ENCODE peak calls at places on chromosome 14, in seven cellular contexts. H, K, B, X, A, C and G are unnamed samples.

GRCh38 chr14:23704890-23705289 is 68.7 kb downstream of the DHRS2 start:
- DNase-seq in X (no peak), A (no peak), H (no peak), K (peak; percentile 35), B (peak; percentile 16), C (no peak), G (no peak)

GRCh38 chr14:81942071-81942470 is 408.4 kb upstream of the SEL1L start:
- DNase-seq in H (no peak), B (no peak), C (no peak), K (no peak), A (no peak), X (no peak), G (no peak)

GRCh38 chr14:79544671-79545070 is 666.6 kb downstream of the DIO2 start:
- DNase-seq in K (no peak), A (no peak), C (peak; percentile 14), H (no peak), B (no peak), X (no peak), G (no peak)

GRCh38 chr14:22168092-22168955 is 420.7 kb downstream of the DAD1 start:
- DNase-seq in B (no peak), A (no peak), X (no peak), H (no peak), C (peak; percentile 65), K (no peak), G (no peak)

GRCh38 chr14:20657216-20658211 is 16.0 kb upstream of the OR6S1 start:
- DNase-seq in C (no peak), K (no peak), B (peak; percentile 96), X (no peak), H (no peak), A (no peak), G (no peak)

GRCh38 chr14:32724864-32725550 is 213.7 kb upstream of the NPAS3 start:
- DNase-seq in B (no peak), C (peak; percentile 79), H (peak; percentile 42), X (no peak), A (no peak), K (no peak), G (no peak)

GRCh38 chr14:96104469-96105057 is 65.4 kb downstream of the C14orf132 start:
- DNase-seq in H (peak; percentile 95), B (no peak), K (no peak), X (peak; percentile 40), C (peak; percentile 100), A (peak; percentile 96), G (no peak)

GRCh38 chr14:58944226-58944769 is 244.2 kb upstream of the DAAM1 start:
- DNase-seq in C (no peak), A (no peak), H (no peak), K (no peak), B (no peak), X (no peak), G (peak; percentile 44)

GRCh38 chr14:72893636-72894322 is at the start of gene DPF3:
- DNase-seq in C (peak; percentile 97), A (peak; percentile 97), B (peak; percentile 91), K (peak; percentile 89), H (peak; percentile 98), X (peak; percentile 98), G (peak; percentile 99)
- H3K27ac ChIP-seq in C (peak within 1 kb of the TSS; percentile 48), A (peak within 1 kb of the TSS; percentile 8), B (peak within 1 kb of the TSS; percentile 17), K (no peak within 1 kb of the TSS), H (peak within 1 kb of the TSS; percentile 8), X (no peak within 1 kb of the TSS), G (peak within 1 kb of the TSS; percentile 8)

GRCh38 chr14:64939817-64940190 is 2.7 kb downstream of the GPX2 start:
- DNase-seq in A (no peak), K (no peak), B (no peak), C (no peak), X (no peak), H (no peak), G (no peak)
- H3K27ac ChIP-seq in A (no peak overlapping the region), K (no peak overlapping the region), B (no peak overlapping the region), C (no peak overlapping the region), X (no peak overlapping the region), H (no peak overlapping the region), G (no peak overlapping the region)

GRCh38 chr14:99452968-99453367 is 27.7 kb downstream of the SETD3 start:
- DNase-seq in K (no peak), H (no peak), C (peak; percentile 19), X (no peak), B (no peak), A (no peak), G (no peak)

GRCh38 chr14:99450266-99450665 is 30.4 kb downstream of the SETD3 start:
- DNase-seq in B (no peak), K (no peak), H (no peak), X (no peak), A (no peak), C (no peak), G (no peak)

GRCh38 chr14:99454246-99454645 is 26.4 kb downstream of the SETD3 start:
- DNase-seq in K (no peak), B (no peak), A (no peak), H (no peak), X (no peak), C (no peak), G (no peak)

GRCh38 chr14:99447739-99448138 is 32.9 kb downstream of the SETD3 start:
- DNase-seq in B (no peak), X (no peak), C (no peak), K (no peak), A (no peak), H (no peak), G (no peak)

GRCh38 chr14:99451234-99451633 is 29.4 kb downstream of the SETD3 start:
- DNase-seq in C (no peak), A (no peak), X (no peak), B (no peak), H (no peak), K (no peak), G (no peak)
- H3K27ac ChIP-seq in C (no peak overlapping the region), A (no peak overlapping the region), X (no peak overlapping the region), B (no peak overlapping the region), H (no peak overlapping the region), K (no peak overlapping the region), G (no peak overlapping the region)

GRCh38 chr14:51507556-51508511 is 143.9 kb upstream of the FRMD6 start:
- DNase-seq in X (peak; percentile 56), K (no peak), H (no peak), B (no peak), A (no peak), C (peak; percentile 78), G (peak; percentile 69)
- H3K27ac ChIP-seq in X (peak overlapping the region; percentile 55), K (no peak overlapping the region), H (no peak overlapping the region), B (no peak overlapping the region), A (peak overlapping the region; percentile 70), C (no peak overlapping the region), G (peak overlapping the region; percentile 50)

DNA sequence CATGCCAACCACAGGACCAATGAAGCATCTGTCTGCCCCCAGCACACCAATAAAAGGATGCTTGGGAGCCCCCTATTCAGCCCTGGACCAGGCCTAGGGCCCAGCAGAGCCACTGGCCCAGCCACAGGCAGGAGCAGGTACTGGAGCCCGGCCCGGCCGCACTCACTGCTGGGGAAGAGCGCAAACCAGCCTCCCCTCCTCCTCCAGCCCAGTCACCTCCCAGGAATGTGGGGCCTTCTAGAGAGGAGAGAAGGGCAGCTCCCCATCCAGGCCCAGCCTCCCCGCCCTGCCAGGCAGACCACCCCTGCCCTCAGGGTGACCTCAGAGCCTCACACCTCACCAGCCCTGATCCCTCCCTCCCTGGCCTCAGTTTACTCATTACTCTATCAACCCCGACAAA is 56.2 kb downstream of the CCNK start:
- DNase-seq in C (peak; percentile 78), K (no peak), X (peak; percentile 78), H (no peak), A (no peak), B (no peak), G (no peak)
- H3K27ac ChIP-seq in C (no peak overlapping the region), K (no peak overlapping the region), X (no peak overlapping the region), H (no peak overlapping the region), A (peak overlapping the region; percentile 9), B (no peak overlapping the region), G (no peak overlapping the region)

GRCh38 chr14:49636866-49637265 is 1.8 kb upstream of the DNAAF2 start:
- DNase-seq in K (no peak), X (no peak), B (no peak), A (no peak), C (no peak), H (no peak), G (no peak)
- H3K27ac ChIP-seq in K (no peak overlapping the region), X (no peak overlapping the region), B (no peak overlapping the region), A (no peak overlapping the region), C (no peak overlapping the region), H (no peak overlapping the region), G (no peak overlapping the region)

GRCh38 chr14:92950193-92950540 is 27.2 kb downstream of the CHGA start:
- DNase-seq in A (no peak), C (no peak), B (no peak), H (no peak), K (no peak), X (peak; percentile 28), G (no peak)
- H3K27ac ChIP-seq in A (no peak overlapping the region), C (no peak overlapping the region), B (no peak overlapping the region), H (no peak overlapping the region), K (no peak overlapping the region), X (no peak overlapping the region), G (peak overlapping the region; percentile 13)

GRCh38 chr14:101991336-101991735 is 27.0 kb downstream of the DYNC1H1 start:
- DNase-seq in A (no peak), X (no peak), K (no peak), B (no peak), H (no peak), C (no peak), G (no peak)
- H3K27ac ChIP-seq in A (no peak overlapping the region), X (no peak overlapping the region), K (no peak overlapping the region), B (no peak overlapping the region), H (no peak overlapping the region), C (no peak overlapping the region), G (no peak overlapping the region)

GRCh38 chr14:105487986-105488777 is 1.5 kb downstream of the CRIP1 start:
- DNase-seq in A (no peak), B (no peak), H (no peak), K (no peak), C (no peak), X (peak; percentile 56), G (no peak)
- H3K27ac ChIP-seq in A (peak overlapping the region; percentile 97), B (peak overlapping the region; percentile 100), H (no peak overlapping the region), K (peak overlapping the region; percentile 77), C (no peak overlapping the region), X (peak overlapping the region; percentile 88), G (no peak overlapping the region)

GRCh38 chr14:30223966-30224365 is 296.3 kb upstream of the PRKD1 start:
- DNase-seq in A (no peak), X (no peak), B (no peak), H (peak; percentile 85), C (peak; percentile 13), K (no peak), G (no peak)

GRCh38 chr14:30227871-30228270 is 300.2 kb upstream of the PRKD1 start:
- DNase-seq in H (no peak), C (peak; percentile 82), A (no peak), X (no peak), B (no peak), K (no peak), G (no peak)

GRCh38 chr14:30223385-30223785 is 295.7 kb upstream of the PRKD1 start:
- DNase-seq in X (no peak), K (no peak), A (no peak), C (peak; percentile 95), H (peak; percentile 93), B (peak; percentile 10), G (no peak)

GRCh38 chr14:30227436-30227835 is 299.8 kb upstream of the PRKD1 start:
- DNase-seq in K (no peak), X (no peak), A (no peak), B (no peak), H (no peak), C (peak; percentile 91), G (no peak)

DNA sequence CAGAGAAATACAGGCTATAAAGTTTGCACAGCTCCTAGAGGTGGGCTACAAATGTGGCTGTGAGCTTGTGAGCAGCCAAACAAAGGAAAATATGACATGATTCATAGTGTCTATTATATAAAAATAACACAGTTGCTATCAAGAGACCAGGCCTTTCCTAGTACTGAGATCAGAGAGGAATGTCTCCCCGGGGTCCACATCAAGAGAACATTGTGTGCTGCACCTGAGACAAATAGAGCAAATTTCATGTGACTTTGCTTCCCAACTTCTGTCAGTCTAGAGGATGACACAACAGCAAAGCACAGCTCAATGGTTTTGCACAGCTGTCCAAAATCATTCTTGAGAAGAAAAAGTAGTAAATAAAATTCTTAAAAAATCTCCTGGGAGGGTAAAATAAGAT is 297.5 kb upstream of the PRKD1 start:
- DNase-seq in H (no peak), K (no peak), X (no peak), B (no peak), C (no peak), A (no peak), G (no peak)
- H3K27ac ChIP-seq in H (no peak overlapping the region), K (no peak overlapping the region), X (no peak overlapping the region), B (no peak overlapping the region), C (no peak overlapping the region), A (no peak overlapping the region), G (no peak overlapping the region)